ENCODE peak calls at places on chromosomes 6 and 20, in six cellular contexts. O, A, N, L, R and I are unnamed samples.
A peak's percentile ranks its signal among the peaks of the same experiment; 100 is the strongest.

GRCh38 chr6:40947876-40948514 is 91.0 kb downstream of the UNC5CL start:
- DNase-seq in O (peak; percentile 36), A (no peak), N (peak; percentile 77), L (no peak), R (no peak), I (peak; percentile 90)

GRCh38 chr6:11764250-11764604 is 14.4 kb downstream of the ADTRP start:
- DNase-seq in O (no peak), A (no peak), N (no peak), L (no peak), R (no peak), I (no peak)

GRCh38 chr6:55014321-55015088 is 159.8 kb upstream of the HCRTR2 start:
- DNase-seq in O (no peak), A (no peak), N (no peak), L (no peak), R (no peak), I (peak; percentile 53)

GRCh38 chr6:43436577-43437282 is 9.4 kb downstream of the ABCC10 start:
- DNase-seq in O (no peak), A (no peak), N (peak; percentile 41), L (no peak), R (no peak), I (peak; percentile 65)

GRCh38 chr6:38499697-38500096 is 140.0 kb downstream of the BTBD9 start:
- DNase-seq in O (no peak), A (no peak), N (no peak), L (no peak), R (no peak), I (no peak)

GRCh38 chr20:14449323-14449722 is 111.9 kb upstream of the FLRT3 start:
- DNase-seq in O (no peak), A (no peak), N (no peak), L (no peak), R (no peak), I (peak; percentile 45)

GRCh38 chr20:10762216-10762615 is 88.4 kb upstream of the JAG1 start:
- DNase-seq in O (no peak), A (no peak), N (no peak), L (no peak), R (no peak), I (no peak)

GRCh38 chr20:35134472-35134871 is 12.7 kb downstream of the EDEM2 start:
- DNase-seq in O (no peak), A (no peak), N (no peak), L (no peak), R (no peak), I (no peak)

GRCh38 chr20:3543901-3544507 is 73.2 kb downstream of the ATRN start:
- DNase-seq in O (no peak), A (no peak), N (no peak), L (peak; percentile 96), R (no peak), I (peak; percentile 81)

GRCh38 chr6:142839686-142840040 is 105.3 kb downstream of the HIVEP2 start:
- DNase-seq in O (no peak), A (no peak), N (peak; percentile 15), L (no peak), R (no peak), I (no peak)

GRCh38 chr6:114181629-114182028 is 161.2 kb downstream of the HS3ST5 start:
- DNase-seq in O (no peak), A (no peak), N (no peak), L (no peak), R (no peak), I (no peak)

GRCh38 chr6:107275330-107275865 is 160.1 kb upstream of the BEND3 start:
- DNase-seq in O (no peak), A (no peak), N (no peak), L (no peak), R (no peak), I (peak; percentile 12)

GRCh38 chr20:45283529-45284065 is 23.0 kb upstream of the RBPJL start:
- DNase-seq in O (no peak), A (no peak), N (no peak), L (no peak), R (no peak), I (no peak)

GRCh38 chr6:136774228-136775041 is 17.8 kb downstream of the MAP3K5 start:
- DNase-seq in O (no peak), A (no peak), N (peak; percentile 81), L (peak; percentile 94), R (no peak), I (peak; percentile 85)

GRCh38 chr20:31565699-31566331 is 39.3 kb upstream of the ID1 start:
- DNase-seq in O (no peak), A (no peak), N (no peak), L (no peak), R (no peak), I (no peak)

GRCh38 chr6:87152528-87152950 is 2.8 kb upstream of the ZNF292 start:
- DNase-seq in O (no peak), A (no peak), N (no peak), L (no peak), R (no peak), I (peak; percentile 16)

GRCh38 chr6:27630727-27631613 is 158.1 kb upstream of the ZNF184 start:
- DNase-seq in O (peak; percentile 90), A (peak; percentile 74), N (peak; percentile 60), L (peak; percentile 90), R (peak; percentile 82), I (peak; percentile 47)

GRCh38 chr20:34350095-34350494 is 13.0 kb upstream of the ITCH start:
- DNase-seq in O (no peak), A (no peak), N (no peak), L (peak; percentile 60), R (no peak), I (no peak)

GRCh38 chr20:6502219-6502618 is 265.3 kb upstream of the BMP2 start:
- DNase-seq in O (no peak), A (no peak), N (no peak), L (no peak), R (no peak), I (no peak)

DNA sequence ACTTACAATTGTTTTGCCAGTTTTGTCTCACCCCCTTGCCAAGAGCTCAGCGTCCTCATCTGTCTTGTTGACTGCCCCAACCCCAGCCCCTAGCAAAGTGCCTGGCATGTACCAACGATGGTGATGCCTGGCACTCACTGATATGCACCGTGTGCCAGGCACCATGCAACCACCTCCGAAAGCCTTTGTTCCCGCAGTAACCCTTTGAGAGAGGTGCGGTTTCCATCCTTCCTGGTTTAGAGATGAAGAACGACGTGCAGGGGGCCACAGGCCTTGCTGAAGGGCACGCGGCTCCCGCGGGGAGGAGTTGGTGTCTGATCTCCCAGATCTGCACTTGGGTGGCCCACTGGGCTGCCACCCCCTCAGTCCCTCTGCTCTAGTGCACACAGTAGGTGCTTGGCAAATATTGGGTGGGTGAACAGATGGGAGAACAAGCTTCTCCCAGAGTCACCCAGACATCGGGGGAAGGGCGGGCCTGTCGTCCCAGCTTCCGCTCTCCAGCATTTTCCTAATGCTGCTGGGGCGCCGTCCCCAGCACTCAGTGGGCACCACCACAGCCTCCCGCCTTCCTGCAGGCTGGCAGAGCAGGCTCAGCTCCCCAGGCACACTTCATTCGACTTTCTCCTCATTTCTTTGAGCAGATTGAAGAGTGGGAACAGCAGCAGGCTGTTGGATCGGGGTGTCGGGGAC is 35.3 kb downstream of the DLGAP4 start:
- DNase-seq in O (no peak), A (no peak), N (no peak), L (no peak), R (no peak), I (no peak)
- H4K91ac ChIP-seq in O (no peak overlapping the region), A (no peak overlapping the region), N (no peak overlapping the region), L (no peak overlapping the region), R (no peak overlapping the region), I (no peak overlapping the region)

GRCh38 chr20:63765918-63766317 is 26.3 kb downstream of the SLC2A4RG start:
- DNase-seq in O (no peak), A (no peak), N (no peak), L (no peak), R (no peak), I (no peak)
- H4K91ac ChIP-seq in O (no peak overlapping the region), A (no peak overlapping the region), N (no peak overlapping the region), L (no peak overlapping the region), R (no peak overlapping the region), I (no peak overlapping the region)

DNA sequence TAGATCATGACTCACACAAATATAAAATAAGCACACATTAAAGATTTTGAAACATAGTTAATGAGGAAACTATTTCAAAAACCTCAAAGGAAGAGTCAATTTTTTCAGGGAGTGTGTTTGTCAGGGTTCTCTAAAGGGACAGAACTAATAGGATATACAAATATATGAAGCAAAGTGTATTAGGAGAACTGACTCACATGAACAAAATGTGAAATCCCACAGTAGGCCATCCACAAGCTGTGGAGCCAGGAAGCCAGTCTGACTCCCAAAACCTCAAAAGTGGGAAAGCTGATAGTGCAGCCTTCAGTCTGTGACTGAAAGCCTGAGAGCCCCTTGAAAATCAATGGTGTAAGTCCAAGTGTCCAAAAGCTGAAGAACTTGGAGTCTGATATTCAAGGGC is 898.0 kb upstream of the EYS start:
- DNase-seq in O (no peak), A (no peak), N (peak; percentile 65), L (no peak), R (no peak), I (no peak)
- H4K91ac ChIP-seq in O (no peak overlapping the region), A (no peak overlapping the region), N (no peak overlapping the region), L (no peak overlapping the region), R (no peak overlapping the region), I (no peak overlapping the region)

GRCh38 chr6:149450679-149451360 is 34.0 kb downstream of the ZC3H12D start:
- DNase-seq in O (no peak), A (no peak), N (no peak), L (peak; percentile 28), R (no peak), I (no peak)
- H4K91ac ChIP-seq in O (no peak overlapping the region), A (no peak overlapping the region), N (peak overlapping the region; percentile 66), L (no peak overlapping the region), R (no peak overlapping the region), I (no peak overlapping the region)

GRCh38 chr6:102520981-102521380 is 1127.5 kb downstream of the GRIK2 start:
- DNase-seq in O (no peak), A (no peak), N (no peak), L (peak; percentile 72), R (no peak), I (no peak)

GRCh38 chr6:102517506-102517905 is 1124.0 kb downstream of the GRIK2 start:
- DNase-seq in O (no peak), A (no peak), N (no peak), L (no peak), R (no peak), I (no peak)
- H4K91ac ChIP-seq in O (no peak overlapping the region), A (no peak overlapping the region), N (no peak overlapping the region), L (no peak overlapping the region), R (no peak overlapping the region), I (no peak overlapping the region)

GRCh38 chr20:56229821-56230220 is 18.7 kb upstream of the MC3R start:
- DNase-seq in O (no peak), A (no peak), N (no peak), L (peak; percentile 23), R (no peak), I (no peak)
- H4K91ac ChIP-seq in O (no peak overlapping the region), A (no peak overlapping the region), N (no peak overlapping the region), L (no peak overlapping the region), R (no peak overlapping the region), I (no peak overlapping the region)

GRCh38 chr6:52183131-52183530 is 3.0 kb upstream of the IL17A start:
- DNase-seq in O (no peak), A (no peak), N (no peak), L (no peak), R (no peak), I (no peak)
- H4K91ac ChIP-seq in O (no peak overlapping the region), A (no peak overlapping the region), N (no peak overlapping the region), L (no peak overlapping the region), R (no peak overlapping the region), I (no peak overlapping the region)

GRCh38 chr6:88709819-88710246 is 253.6 kb downstream of the RNGTT start:
- DNase-seq in O (no peak), A (no peak), N (no peak), L (no peak), R (no peak), I (no peak)
- H4K91ac ChIP-seq in O (no peak overlapping the region), A (no peak overlapping the region), N (no peak overlapping the region), L (no peak overlapping the region), R (no peak overlapping the region), I (no peak overlapping the region)